ENCODE peak calls at places on chromosomes 7 and 10, in five cellular contexts. N, A, Z, V and B are unnamed samples.

GRCh38 chr7:102103027-102103372 is 183.7 kb upstream of the SH2B2 start:
- DNase-seq in Z (no peak), A (no peak), V (no peak), N (no peak), B (no peak)

GRCh38 chr10:120735773-120736371 is 115.3 kb upstream of the WDR11 start:
- DNase-seq in Z (no peak), N (no peak), V (no peak), A (no peak), B (peak; percentile 36)

GRCh38 chr10:25808372-25808771 is 125.7 kb upstream of the MYO3A start:
- DNase-seq in N (no peak), V (no peak), Z (no peak), A (no peak), B (no peak)

GRCh38 chr7:112067609-112068540 is 138.3 kb downstream of the DOCK4 start:
- DNase-seq in Z (no peak), V (peak; percentile 40), N (no peak), A (no peak), B (no peak)

GRCh38 chr7:129245533-129245932 is 20.7 kb downstream of the AHCYL2 start:
- DNase-seq in V (no peak), A (no peak), Z (no peak), N (no peak), B (no peak)

GRCh38 chr10:1074748-1075358 is 18.7 kb downstream of the WDR37 start:
- DNase-seq in N (no peak), A (no peak), V (no peak), Z (no peak), B (no peak)

GRCh38 chr10:99685232-99686041 is 26.1 kb downstream of the ENTPD7 start:
- DNase-seq in Z (no peak), N (no peak), A (no peak), V (no peak), B (no peak)

GRCh38 chr7:149598721-149599308 is 101.2 kb upstream of the ZNF746 start:
- DNase-seq in Z (peak; percentile 55), N (no peak), V (no peak), A (no peak), B (peak; percentile 50)

GRCh38 chr7:133705596-133705995 is 421.5 kb upstream of the LRGUK start:
- DNase-seq in V (no peak), N (no peak), A (no peak), Z (no peak), B (no peak)

GRCh38 chr7:7330997-7331396 is 148.7 kb downstream of the C1GALT1 start:
- DNase-seq in Z (no peak), V (no peak), N (no peak), A (no peak), B (no peak)

GRCh38 chr7:7333610-7334009 is 151.3 kb downstream of the C1GALT1 start:
- DNase-seq in V (no peak), A (no peak), N (no peak), Z (no peak), B (no peak)

GRCh38 chr7:7331523-7331922 is 149.2 kb downstream of the C1GALT1 start:
- DNase-seq in Z (no peak), V (no peak), A (no peak), N (no peak), B (no peak)

GRCh38 chr7:7335909-7336308 is 153.6 kb downstream of the C1GALT1 start:
- DNase-seq in Z (no peak), A (no peak), N (no peak), V (no peak), B (no peak)

GRCh38 chr7:7335215-7335614 is 152.9 kb downstream of the C1GALT1 start:
- DNase-seq in A (no peak), V (no peak), Z (no peak), N (no peak), B (no peak)
- H3K36me3 ChIP-seq in A (no peaks in the 10 kb centered on the region), V (no peaks in the 10 kb centered on the region), Z (no peaks in the 10 kb centered on the region), N (no peaks in the 10 kb centered on the region), B (no peaks in the 10 kb centered on the region)

GRCh38 chr7:16651391-16652254 is 5.6 kb downstream of the BZW2 start:
- DNase-seq in N (no peak), A (no peak), Z (no peak), V (no peak), B (no peak)

GRCh38 chr7:16648551-16648950 is 2.6 kb downstream of the BZW2 start:
- DNase-seq in N (no peak), V (no peak), A (no peak), Z (no peak), B (no peak)

GRCh38 chr7:16652255-16652583 is 6.2 kb downstream of the BZW2 start:
- DNase-seq in Z (no peak), N (no peak), A (no peak), V (no peak), B (no peak)

GRCh38 chr7:16649196-16649595 is 3.2 kb downstream of the BZW2 start:
- DNase-seq in A (no peak), V (no peak), Z (no peak), N (no peak), B (no peak)

GRCh38 chr7:16650266-16650665 is 4.3 kb downstream of the BZW2 start:
- DNase-seq in V (no peak), N (no peak), Z (no peak), A (no peak), B (no peak)
- H3K36me3 ChIP-seq in V (no peaks in the 10 kb centered on the region), N (no peaks in the 10 kb centered on the region), Z (no peaks in the 10 kb centered on the region), A (no peaks in the 10 kb centered on the region), B (peaks cover 2% of the 10 kb centered on the region)

GRCh38 chr10:68342909-68343516 is 10.3 kb upstream of the PBLD start:
- DNase-seq in N (no peak), V (no peak), A (no peak), Z (no peak), B (no peak)
- H3K36me3 ChIP-seq in N (peaks cover 21% of the 10 kb centered on the region), V (peaks cover 20% of the 10 kb centered on the region), A (no peaks in the 10 kb centered on the region), Z (peaks cover 22% of the 10 kb centered on the region), B (peaks cover 78% of the 10 kb centered on the region)

GRCh38 chr10:3151889-3152565 is 20.6 kb downstream of the PITRM1 start:
- DNase-seq in V (no peak), Z (no peak), N (no peak), A (no peak), B (no peak)
- H3K36me3 ChIP-seq in V (peaks cover 10% of the 10 kb centered on the region), Z (peaks cover 16% of the 10 kb centered on the region), N (peaks cover 36% of the 10 kb centered on the region), A (no peaks in the 10 kb centered on the region), B (peaks cover 6% of the 10 kb centered on the region)

DNA sequence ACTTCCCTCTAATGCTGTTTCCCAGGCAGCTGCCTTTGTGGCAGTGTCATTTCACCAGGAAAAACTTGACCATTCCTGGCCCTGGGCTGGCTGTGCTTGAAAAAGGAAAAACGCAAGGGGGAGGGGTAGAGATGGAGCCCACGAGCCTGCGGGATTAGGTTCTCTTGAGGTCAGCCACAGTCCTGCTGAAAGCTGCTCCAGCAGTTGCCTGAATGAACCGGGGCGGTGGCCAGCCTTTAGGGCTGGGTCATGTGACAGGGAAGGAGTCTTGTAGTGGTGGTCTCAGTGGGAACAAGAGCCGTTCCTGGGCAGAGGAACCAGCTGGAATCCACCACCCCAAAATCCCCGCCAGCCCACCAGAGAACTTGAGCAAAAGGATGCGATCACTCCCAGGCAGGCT is 51.2 kb upstream of the LRRC4 start:
- DNase-seq in V (no peak), A (no peak), Z (no peak), N (no peak), B (no peak)
- H3K36me3 ChIP-seq in V (no peaks in the 10 kb centered on the region), A (no peaks in the 10 kb centered on the region), Z (peaks cover 3% of the 10 kb centered on the region), N (peaks cover 8% of the 10 kb centered on the region), B (peaks cover 2% of the 10 kb centered on the region)

GRCh38 chr7:157268540-157268939 is 68.3 kb upstream of the DNAJB6 start:
- DNase-seq in N (no peak), V (no peak), Z (no peak), A (no peak), B (no peak)
- H3K36me3 ChIP-seq in N (no peaks in the 10 kb centered on the region), V (peaks cover 10% of the 10 kb centered on the region), Z (peaks cover 3% of the 10 kb centered on the region), A (no peaks in the 10 kb centered on the region), B (peaks cover 45% of the 10 kb centered on the region)

DNA sequence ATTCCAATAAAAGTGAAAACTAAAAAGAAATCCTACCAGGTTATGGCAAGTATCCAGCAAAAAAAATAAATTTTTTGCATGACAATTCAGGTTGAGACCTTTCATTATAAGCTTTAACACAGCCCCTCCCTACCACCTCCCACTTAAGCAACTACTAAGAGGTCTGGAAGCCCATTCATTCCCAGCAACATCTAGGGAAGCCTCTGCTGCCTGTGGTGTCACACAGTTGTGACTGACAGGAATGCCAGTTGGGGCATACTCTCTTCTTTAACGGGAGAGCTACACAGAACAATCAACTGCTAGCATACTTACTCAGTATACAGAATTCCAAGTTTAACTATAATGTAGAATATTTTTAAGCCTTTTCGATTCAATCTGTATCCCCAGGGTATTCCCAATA is 27.8 kb downstream of the ABI1 start:
- DNase-seq in A (no peak), Z (no peak), N (no peak), V (no peak), B (no peak)
- H3K36me3 ChIP-seq in A (no peaks in the 10 kb centered on the region), Z (no peaks in the 10 kb centered on the region), N (no peaks in the 10 kb centered on the region), V (no peaks in the 10 kb centered on the region), B (no peaks in the 10 kb centered on the region)